ENCODE peak calls at places on chromosomes 11 and 22, in four cellular contexts. Q, H, E and N are unnamed samples.

GRCh38 chr22:36753120-36753802 is 22.7 kb downstream of the IFT27 start:
- DNase-seq in Q (no peak), H (no peak), E (no peak), N (no peak)

GRCh38 chr11:64245797-64246623 is 733 bp downstream of the PPP1R14B start:
- DNase-seq in Q (peak), H (peak), E (peak), N (no peak)

GRCh38 chr22:23523746-23524145 is 56.3 kb downstream of the IGLL1 start:
- DNase-seq in Q (no peak), H (no peak), E (no peak), N (no peak)

GRCh38 chr11:60887531-60887930 is 18.9 kb downstream of the PRPF19 start:
- DNase-seq in Q (peak), H (peak), E (peak), N (peak)

GRCh38 chr11:103112364-103112763 is 3.1 kb downstream of the DYNC2H1 start:
- DNase-seq in Q (no peak), H (no peak), E (no peak), N (no peak)

GRCh38 chr22:34886812-34887211 is 179.1 kb upstream of the ISX start:
- DNase-seq in Q (no peak), H (no peak), E (no peak), N (no peak)

GRCh38 chr11:45663486-45664375 is 1.7 kb downstream of the CHST1 start:
- DNase-seq in Q (no peak), H (no peak), E (no peak), N (no peak)

GRCh38 chr22:19143967-19144400 is 467 bp downstream of the ESS2 start:
- DNase-seq in Q (no peak), H (no peak), E (peak), N (no peak)

GRCh38 chr11:28581286-28582242 is 473.4 kb downstream of the METTL15 start:
- DNase-seq in Q (no peak), H (no peak), E (no peak), N (no peak)

GRCh38 chr11:124592627-124593026 is 18.6 kb upstream of the PANX3 start:
- DNase-seq in Q (no peak), H (no peak), E (no peak), N (no peak)

GRCh38 chr11:100247701-100248100 is 439.4 kb upstream of the ARHGAP42 start:
- DNase-seq in Q (no peak), H (no peak), E (no peak), N (no peak)

GRCh38 chr11:10725114-10725906 is 25.7 kb upstream of the CTR9 start:
- DNase-seq in Q (no peak), H (no peak), E (no peak), N (peak)

GRCh38 chr11:28566643-28567042 is 458.5 kb downstream of the METTL15 start:
- DNase-seq in Q (no peak), H (peak), E (peak), N (peak)

GRCh38 chr22:47423266-47423665 is 660.8 kb downstream of the TBC1D22A start:
- DNase-seq in Q (no peak), H (no peak), E (no peak), N (no peak)

GRCh38 chr11:101127699-101128570 is 1.7 kb downstream of the PGR start:
- DNase-seq in Q (no peak), H (peak), E (peak), N (no peak)

GRCh38 chr11:84498016-84498415 is 1129.1 kb downstream of the DLG2 start:
- DNase-seq in Q (no peak), H (no peak), E (no peak), N (no peak)

GRCh38 chr11:76599041-76600013 is 71.2 kb downstream of the LRRC32 start:
- DNase-seq in Q (no peak), H (peak), E (peak), N (no peak)

GRCh38 chr22:23565288-23565941 is 14.7 kb downstream of the IGLL1 start:
- DNase-seq in Q (no peak), H (peak), E (no peak), N (peak)

GRCh38 chr22:40890881-40891280 is 29.0 kb upstream of the DNAJB7 start:
- DNase-seq in Q (no peak), H (no peak), E (no peak), N (no peak)

GRCh38 chr11:120137611-120138521 is at the start of gene TRIM29:
- DNase-seq in Q (no peak), H (peak), E (no peak), N (no peak)

GRCh38 chr11:130217133-130217631 is 57.6 kb downstream of the ST14 start:
- DNase-seq in Q (no peak), H (no peak), E (no peak), N (no peak)

GRCh38 chr11:71988050-71988449 is 10.7 kb upstream of the IL18BP start:
- DNase-seq in Q (no peak), H (no peak), E (no peak), N (no peak)

GRCh38 chr11:30788849-30789248 is 202.7 kb upstream of the MPPED2 start:
- DNase-seq in Q (no peak), H (no peak), E (no peak), N (no peak)

GRCh38 chr11:80054582-80055165 is 613.8 kb upstream of the TENM4 start:
- DNase-seq in Q (no peak), H (no peak), E (no peak), N (no peak)

GRCh38 chr11:31240340-31240904 is 129.1 kb downstream of the DCDC1 start:
- DNase-seq in Q (peak), H (peak), E (peak), N (peak)

GRCh38 chr11:44865866-44866272 is 84.8 kb downstream of the TP53I11 start:
- DNase-seq in Q (no peak), H (peak), E (no peak), N (no peak)

GRCh38 chr22:20268350-20269012 is 363 bp upstream of the RTN4R start:
- DNase-seq in Q (peak), H (peak), E (peak), N (peak)

GRCh38 chr11:64037027-64037633 is 1.4 kb downstream of the FLRT1 start:
- DNase-seq in Q (no peak), H (no peak), E (no peak), N (no peak)

GRCh38 chr22:36397081-36397766 is 9.5 kb upstream of the MYH9 start:
- DNase-seq in Q (peak), H (no peak), E (no peak), N (no peak)

GRCh38 chr11:11336664-11337063 is 16.4 kb downstream of the CSNK2A3 start:
- DNase-seq in Q (no peak), H (no peak), E (no peak), N (no peak)

GRCh38 chr11:10858505-10859360 is 880 bp upstream of the ZBED5 start:
- DNase-seq in Q (peak), H (peak), E (peak), N (no peak)

GRCh38 chr22:21827628-21828267 is 39.7 kb downstream of the MAPK1 start:
- DNase-seq in Q (no peak), H (no peak), E (no peak), N (no peak)

GRCh38 chr11:116576523-116576922 is 196.3 kb downstream of the BUD13 start:
- DNase-seq in Q (peak), H (no peak), E (no peak), N (no peak)

GRCh38 chr11:66478823-66479740 is 1.2 kb upstream of the DPP3 start:
- DNase-seq in Q (peak), H (peak), E (peak), N (peak)

GRCh38 chr22:24474649-24475048 is 20.5 kb upstream of the UPB1 start:
- DNase-seq in Q (no peak), H (no peak), E (no peak), N (no peak)

GRCh38 chr22:40226620-40227019 is 48.9 kb downstream of the TNRC6B start:
- DNase-seq in Q (no peak), H (no peak), E (no peak), N (no peak)

DNA sequence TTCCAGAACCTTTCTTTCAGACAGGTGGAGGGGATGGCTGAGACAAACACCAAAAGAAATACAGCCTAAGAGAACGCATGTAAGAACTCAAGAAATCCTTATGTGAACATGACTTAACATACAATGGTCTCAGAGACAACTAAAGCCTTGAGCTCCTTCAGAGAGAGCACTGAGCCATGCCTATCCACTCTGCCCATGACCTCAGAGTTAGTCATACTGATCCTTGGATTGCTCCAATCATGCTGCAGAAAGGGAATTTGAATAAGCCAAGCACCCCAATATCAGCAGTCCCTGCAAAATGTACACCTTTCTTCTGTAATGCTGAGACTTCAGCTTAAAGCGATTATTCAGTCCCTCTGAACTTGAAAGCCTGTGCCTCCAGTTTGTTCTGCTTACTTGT is 43.2 kb upstream of the CHKA start:
- DNase-seq in Q (no peak), H (no peak), E (no peak), N (no peak)
- TF ChIP-seq ELF1 in Q (no peak), H (no peak), E (no peak), N (no peak)

GRCh38 chr22:45830531-45831245 is 146.3 kb downstream of the WNT7B start:
- DNase-seq in Q (no peak), H (no peak), E (no peak), N (no peak)
- TF ChIP-seq ELF1 in Q (no peak), H (no peak), E (no peak), N (no peak)

GRCh38 chr11:123144707-123145106 is 50.3 kb downstream of the CLMP start:
- DNase-seq in Q (no peak), H (no peak), E (no peak), N (no peak)
- TF ChIP-seq ELF1 in Q (no peak), H (no peak), E (no peak), N (no peak)

GRCh38 chr11:19592842-19593241 is 119.8 kb upstream of the NAV2 start:
- DNase-seq in Q (peak), H (no peak), E (no peak), N (no peak)

GRCh38 chr11:19595499-19595839 is 117.2 kb upstream of the NAV2 start:
- DNase-seq in Q (no peak), H (no peak), E (no peak), N (no peak)

GRCh38 chr11:19597194-19597593 is 115.4 kb upstream of the NAV2 start:
- DNase-seq in Q (no peak), H (peak), E (no peak), N (no peak)

GRCh38 chr11:19595840-19596751 is 116.5 kb upstream of the NAV2 start:
- DNase-seq in Q (no peak), H (peak), E (no peak), N (no peak)

DNA sequence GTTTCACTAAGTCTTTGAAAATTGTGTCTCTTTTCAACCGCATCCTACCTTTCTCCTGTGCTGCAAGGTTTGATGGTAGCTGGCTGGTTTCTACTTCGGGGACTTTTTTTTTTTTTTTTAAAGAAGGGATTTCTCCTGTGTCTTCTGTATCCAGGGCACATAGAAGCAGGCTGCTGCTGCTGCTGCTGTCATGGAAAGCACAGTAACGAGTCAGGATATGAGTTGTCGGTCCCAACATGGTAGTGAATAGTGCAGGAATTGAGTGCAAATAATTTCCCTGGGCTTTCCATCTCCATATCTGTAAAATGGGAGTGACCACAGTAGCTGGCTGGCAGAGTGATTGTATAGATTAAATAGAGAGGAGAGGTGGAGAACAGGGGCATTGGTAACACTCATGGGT is 118.3 kb upstream of the NAV2 start:
- DNase-seq in Q (no peak), H (no peak), E (no peak), N (no peak)
- TF ChIP-seq ELF1 in Q (no peak), H (no peak), E (no peak), N (no peak)

GRCh38 chr11:91947215-91947614 is 277.4 kb upstream of the FAT3 start:
- DNase-seq in Q (no peak), H (no peak), E (no peak), N (no peak)
- TF ChIP-seq ELF1 in Q (no peak), H (no peak), E (no peak), N (no peak)

GRCh38 chr11:36026315-36026968 is 82.6 kb downstream of the LDLRAD3 start:
- DNase-seq in Q (no peak), H (no peak), E (no peak), N (no peak)

GRCh38 chr11:36024716-36025115 is 80.9 kb downstream of the LDLRAD3 start:
- DNase-seq in Q (no peak), H (no peak), E (no peak), N (no peak)

GRCh38 chr11:36030707-36031365 is 87.0 kb downstream of the LDLRAD3 start:
- DNase-seq in Q (no peak), H (peak), E (no peak), N (no peak)

GRCh38 chr11:36023922-36024321 is 80.1 kb downstream of the LDLRAD3 start:
- DNase-seq in Q (no peak), H (no peak), E (no peak), N (no peak)

DNA sequence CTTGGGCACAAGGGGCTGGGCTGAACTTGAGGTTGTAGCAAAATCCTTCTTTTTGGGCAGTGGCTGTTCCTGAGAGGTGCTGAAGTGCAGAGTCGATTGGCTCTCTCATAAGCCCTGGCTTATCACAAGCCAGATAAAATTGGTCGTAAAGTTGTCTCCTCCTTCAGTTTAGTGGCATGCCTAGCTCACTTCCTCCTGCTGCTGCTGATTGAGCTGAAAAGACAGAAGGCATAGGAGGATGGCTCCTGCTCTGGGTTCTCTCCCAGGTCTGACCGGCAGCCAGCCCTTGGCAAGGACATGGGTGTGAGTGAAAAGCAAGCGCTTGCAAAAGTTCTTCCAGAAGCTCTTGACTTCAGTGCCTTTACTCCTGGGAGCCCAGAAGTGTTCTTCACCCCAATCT is 83.9 kb downstream of the LDLRAD3 start:
- DNase-seq in Q (no peak), H (no peak), E (no peak), N (no peak)
- TF ChIP-seq ELF1 in Q (no peak), H (no peak), E (no peak), N (no peak)

DNA sequence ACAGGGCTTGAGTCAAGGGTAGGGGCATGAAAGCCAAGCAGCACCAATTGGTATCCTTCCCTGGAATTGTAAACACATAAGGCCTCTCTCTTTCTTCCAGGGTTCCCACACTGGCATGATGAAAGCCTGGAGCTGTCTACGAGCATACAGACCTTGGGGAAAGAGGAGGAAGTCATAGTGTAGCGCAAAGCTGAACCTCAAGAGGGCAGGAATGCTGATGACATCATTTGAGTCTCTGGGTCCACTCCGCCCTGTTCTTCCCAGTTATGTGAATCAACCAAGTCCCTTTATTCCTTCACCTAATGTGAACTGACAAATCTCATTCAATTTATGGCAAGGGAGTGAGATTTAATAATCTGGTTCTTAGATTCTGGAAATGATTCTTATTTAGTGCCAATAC is 266.4 kb upstream of the NCAM1 start:
- DNase-seq in Q (no peak), H (no peak), E (no peak), N (no peak)
- TF ChIP-seq ELF1 in Q (no peak), H (no peak), E (no peak), N (no peak)